ENCODE peak calls at places on chromosome 11, in nine cellular contexts. B is GM12878, S is tibial nerve, N is colonic mucosa, G is heart left ventricle, A is upper lobe of right lung, C is substantia nigra, F is OCI-LY7, L is testis. I is an unnamed sample.

GRCh38 chr11:11163669-11164377 is 189.2 kb downstream of the CSNK2A3 start:
- DNase-seq in B (no peak), S (no peak), N (no peak), G (no peak), A (no peak), C (no peak), F (no peak), L (no peak), I (no peak)

GRCh38 chr11:2194877-2195755 is 23.5 kb upstream of the TH start:
- DNase-seq in B (no peak), S (peak), N (peak), G (peak), A (no peak), C (no peak), F (peak), L (peak), I (no peak)

GRCh38 chr11:132332521-132332920 is 962.1 kb downstream of the NTM start:
- DNase-seq in B (no peak), S (no peak), N (no peak), G (no peak), A (no peak), C (no peak), F (no peak), L (no peak), I (no peak)

GRCh38 chr11:12461516-12461915 is 84.1 kb downstream of the PARVA start:
- DNase-seq in B (no peak), S (no peak), N (no peak), G (no peak), A (no peak), C (no peak), F (no peak), L (no peak), I (no peak)

GRCh38 chr11:84930863-84931262 is 696.3 kb downstream of the DLG2 start:
- DNase-seq in B (no peak), S (no peak), N (no peak), G (no peak), A (no peak), C (no peak), F (no peak), L (no peak), I (no peak)

GRCh38 chr11:76102772-76103171 is 103.5 kb downstream of the WNT11 start:
- DNase-seq in B (no peak), S (no peak), N (peak), G (peak), A (no peak), C (no peak), F (no peak), L (peak), I (no peak)

GRCh38 chr11:72741849-72742521 is 10.2 kb downstream of the ARAP1 start:
- DNase-seq in B (no peak), S (no peak), N (no peak), G (no peak), A (no peak), C (no peak), F (no peak), L (no peak), I (no peak)

GRCh38 chr11:57434640-57435546 is 8.0 kb upstream of the SLC43A3 start:
- DNase-seq in B (no peak), S (peak), N (no peak), G (no peak), A (no peak), C (no peak), F (no peak), L (no peak), I (no peak)

GRCh38 chr11:47620836-47621378 is 21.5 kb downstream of the MTCH2 start:
- DNase-seq in B (no peak), S (no peak), N (no peak), G (no peak), A (no peak), C (no peak), F (no peak), L (no peak), I (no peak)

GRCh38 chr11:3009481-3009880 is 17.4 kb upstream of the NAP1L4 start:
- DNase-seq in B (no peak), S (no peak), N (no peak), G (no peak), A (peak), C (no peak), F (no peak), L (no peak), I (no peak)

GRCh38 chr11:68206211-68206610 is 6.9 kb downstream of the KMT5B start:
- DNase-seq in B (no peak), S (peak), N (no peak), G (no peak), A (no peak), C (no peak), F (peak), L (no peak), I (no peak)

GRCh38 chr11:121467965-121468364 is 15.2 kb upstream of the SORL1-AS1 start:
- DNase-seq in B (peak), S (no peak), N (no peak), G (no peak), A (no peak), C (no peak), F (no peak), L (peak), I (peak)

GRCh38 chr11:2586091-2586792 is 113.6 kb downstream of the KCNQ1OT1 start:
- DNase-seq in B (no peak), S (no peak), N (no peak), G (peak), A (peak), C (no peak), F (no peak), L (peak), I (no peak)

GRCh38 chr11:118442903-118443589 is 6.8 kb downstream of the KMT2A start:
- DNase-seq in B (no peak), S (no peak), N (no peak), G (no peak), A (no peak), C (no peak), F (no peak), L (no peak), I (no peak)

GRCh38 chr11:82195251-82195650 is 538.4 kb downstream of the FAM181B start:
- DNase-seq in B (no peak), S (no peak), N (no peak), G (no peak), A (no peak), C (no peak), F (no peak), L (no peak), I (no peak)

GRCh38 chr11:32935462-32936029 is 42.9 kb downstream of the QSER1 start:
- DNase-seq in B (no peak), S (no peak), N (no peak), G (no peak), A (no peak), C (no peak), F (peak), L (no peak), I (no peak)

GRCh38 chr11:103035656-103036434 is 56.1 kb downstream of the DCUN1D5 start:
- DNase-seq in B (peak), S (peak), N (peak), G (peak), A (no peak), C (no peak), F (peak), L (peak), I (no peak)

GRCh38 chr11:127443297-127443696 is 442.7 kb upstream of the KIRREL3 start:
- DNase-seq in B (no peak), S (no peak), N (no peak), G (no peak), A (no peak), C (no peak), F (no peak), L (no peak), I (no peak)

GRCh38 chr11:88508558-88508807 is 170.9 kb upstream of the CTSC start:
- DNase-seq in B (no peak), S (no peak), N (no peak), G (no peak), A (no peak), C (no peak), F (no peak), L (no peak), I (no peak)

GRCh38 chr11:7964873-7965272 is 374 bp downstream of the NLRP10 start:
- DNase-seq in B (no peak), S (no peak), N (no peak), G (no peak), A (no peak), C (no peak), F (no peak), L (no peak), I (no peak)

GRCh38 chr11:62544521-62545436 is 1.8 kb downstream of the AHNAK start:
- DNase-seq in B (no peak), S (no peak), N (peak), G (peak), A (no peak), C (no peak), F (no peak), L (no peak), I (no peak)

GRCh38 chr11:32221476-32222032 is 130.7 kb downstream of the RCN1 start:
- DNase-seq in B (no peak), S (no peak), N (no peak), G (no peak), A (no peak), C (no peak), F (no peak), L (no peak), I (no peak)

GRCh38 chr11:118227865-118228785 is 3.3 kb upstream of the JAML start:
- DNase-seq in B (no peak), S (no peak), N (no peak), G (no peak), A (no peak), C (no peak), F (peak), L (no peak), I (no peak)

GRCh38 chr11:118194835-118195627 is 18.6 kb upstream of the SCN2B start:
- DNase-seq in B (no peak), S (peak), N (peak), G (peak), A (peak), C (peak), F (no peak), L (peak), I (peak)

GRCh38 chr11:24453129-24453723 is 43.6 kb upstream of the LUZP2 start:
- DNase-seq in B (no peak), S (no peak), N (no peak), G (no peak), A (no peak), C (no peak), F (no peak), L (no peak), I (no peak)

GRCh38 chr11:9568854-9569587 is 4.4 kb upstream of the WEE1 start:
- DNase-seq in B (no peak), S (peak), N (peak), G (peak), A (no peak), C (no peak), F (peak), L (peak), I (no peak)

GRCh38 chr11:129141748-129142475 is 50.2 kb downstream of the ARHGAP32 start:
- DNase-seq in B (no peak), S (no peak), N (no peak), G (no peak), A (no peak), C (no peak), F (no peak), L (no peak), I (no peak)

GRCh38 chr11:91513734-91514133 is 710.9 kb upstream of the FAT3 start:
- DNase-seq in B (no peak), S (no peak), N (no peak), G (no peak), A (no peak), C (no peak), F (no peak), L (no peak), I (no peak)

GRCh38 chr11:71286701-71287643 is 34.6 kb upstream of the SHANK2 start:
- DNase-seq in B (no peak), S (peak), N (peak), G (no peak), A (peak), C (peak), F (no peak), L (no peak), I (no peak)

GRCh38 chr11:118243993-118244762 is 8.0 kb downstream of the MPZL3 start:
- DNase-seq in B (no peak), S (no peak), N (no peak), G (no peak), A (no peak), C (no peak), F (no peak), L (no peak), I (no peak)

GRCh38 chr11:69430566-69430965 is 50.9 kb upstream of the LINC01488 start:
- DNase-seq in B (no peak), S (no peak), N (no peak), G (no peak), A (no peak), C (no peak), F (no peak), L (no peak), I (no peak)

GRCh38 chr11:111344032-111344431 is 35.0 kb downstream of the POU2AF1 start:
- DNase-seq in B (no peak), S (peak), N (no peak), G (no peak), A (no peak), C (no peak), F (no peak), L (peak), I (no peak)

GRCh38 chr11:126637800-126638175 is 282.3 kb downstream of the ST3GAL4 start:
- DNase-seq in B (no peak), S (no peak), N (no peak), G (no peak), A (no peak), C (no peak), F (no peak), L (no peak), I (no peak)

GRCh38 chr11:8269636-8270035 is 6.0 kb upstream of the LMO1 start:
- DNase-seq in B (no peak), S (no peak), N (no peak), G (no peak), A (no peak), C (no peak), F (no peak), L (no peak), I (no peak)

GRCh38 chr11:123549901-123550619 is 104.4 kb downstream of the SCN3B start:
- DNase-seq in B (no peak), S (no peak), N (no peak), G (no peak), A (no peak), C (no peak), F (no peak), L (no peak), I (no peak)

GRCh38 chr11:18171377-18172000 is 1.1 kb upstream of the MRGPRX4 start:
- DNase-seq in B (no peak), S (peak), N (no peak), G (no peak), A (no peak), C (no peak), F (peak), L (peak), I (no peak)

GRCh38 chr11:124445646-124446139 is at the start of gene OR8B8:
- DNase-seq in B (no peak), S (no peak), N (no peak), G (no peak), A (no peak), C (no peak), F (no peak), L (no peak), I (no peak)

GRCh38 chr11:119144825-119145476 is 3.9 kb upstream of the ABCG4 start:
- DNase-seq in B (no peak), S (peak), N (peak), G (peak), A (peak), C (peak), F (peak), L (peak), I (no peak)

GRCh38 chr11:45710561-45710960 is 45.1 kb upstream of the CHST1 start:
- DNase-seq in B (no peak), S (no peak), N (no peak), G (no peak), A (no peak), C (no peak), F (no peak), L (no peak), I (no peak)
- H3K27ac ChIP-seq in B (no peak), S (no peak), N (no peak), G (no peak), A (no peak), C (no peak), F (no peak), L (no peak), I (no peak)

GRCh38 chr11:109390752-109391151 is 31.2 kb upstream of the C11orf87 start:
- DNase-seq in B (no peak), S (no peak), N (no peak), G (no peak), A (no peak), C (no peak), F (no peak), L (no peak), I (no peak)
- H3K27ac ChIP-seq in B (no peak), S (no peak), N (no peak), G (no peak), A (no peak), C (no peak), F (no peak), L (no peak), I (no peak)

GRCh38 chr11:4704054-4704789 is at the start of gene MMP26:
- DNase-seq in B (no peak), S (no peak), N (no peak), G (no peak), A (no peak), C (no peak), F (no peak), L (no peak), I (no peak)
- H3K27ac ChIP-seq in B (no peak), S (no peak), N (no peak), G (no peak), A (no peak), C (no peak), F (no peak), L (no peak), I (no peak)

DNA sequence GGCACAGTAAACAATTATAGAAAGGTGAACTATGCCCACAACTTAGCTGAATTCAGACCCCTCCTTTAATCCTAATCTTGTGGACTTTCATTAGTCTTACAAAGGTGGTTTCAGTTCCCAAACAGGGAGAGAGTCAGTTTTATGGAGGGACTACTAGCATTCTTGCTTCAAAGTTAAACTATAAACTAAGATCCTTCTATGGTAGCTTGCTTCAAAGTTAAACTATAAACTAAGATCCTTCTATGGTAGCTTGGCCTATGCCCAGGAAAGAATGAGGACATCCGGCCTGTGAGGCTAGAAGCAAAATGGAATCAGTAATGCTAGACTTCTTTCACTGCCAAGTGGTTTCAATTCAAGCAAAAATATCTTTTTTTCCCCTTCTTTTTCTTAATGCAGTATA is 84.7 kb downstream of the AASDHPPT start:
- DNase-seq in B (no peak), S (no peak), N (no peak), G (no peak), A (no peak), C (no peak), F (no peak), L (no peak), I (no peak)
- H3K27ac ChIP-seq in B (no peak), S (no peak), N (no peak), G (no peak), A (no peak), C (no peak), F (no peak), L (no peak), I (no peak)

GRCh38 chr11:80529722-80530121 is 1088.9 kb upstream of the TENM4 start:
- DNase-seq in B (no peak), S (no peak), N (no peak), G (no peak), A (no peak), C (no peak), F (no peak), L (no peak), I (no peak)
- H3K27ac ChIP-seq in B (no peak), S (no peak), N (no peak), G (no peak), A (no peak), C (no peak), F (no peak), L (no peak), I (no peak)